ENCODE peak calls at places on chromosome 19, in five cellular contexts. E is choroid plexus epithelial cell, R is cardiac fibroblast, X is nephron progenitor cell, I is GM10248. P is an unnamed sample.

GRCh38 chr19:29645911-29646310 is 19.4 kb upstream of the PLEKHF1 start:
- DNase-seq in E (peak), R (peak), X (no peak), I (no peak), P (no peak)

GRCh38 chr19:1376415-1376805 is 7.3 kb upstream of the NDUFS7 start:
- DNase-seq in E (no peak), R (no peak), X (no peak), I (no peak), P (no peak)

GRCh38 chr19:52102163-52102562 is 6.6 kb upstream of the ZNF841 start:
- DNase-seq in E (no peak), R (peak), X (no peak), I (no peak), P (no peak)

GRCh38 chr19:53612762-53613526 is 18.9 kb upstream of the DPRX start:
- DNase-seq in E (no peak), R (no peak), X (no peak), I (no peak), P (no peak)

GRCh38 chr19:58392945-58393724 is 2.3 kb upstream of the RNF225 start:
- DNase-seq in E (no peak), R (no peak), X (no peak), I (no peak), P (no peak)

GRCh38 chr19:12796146-12797071 is 5.1 kb downstream of the JUNB start:
- DNase-seq in E (peak), R (peak), X (peak), I (peak), P (peak)

GRCh38 chr19:40640744-40641143 is 39.6 kb downstream of the LTBP4 start:
- DNase-seq in E (peak), R (peak), X (no peak), I (no peak), P (no peak)

GRCh38 chr19:7874080-7874856 is at the start of gene PRR36:
- DNase-seq in E (peak), R (no peak), X (peak), I (no peak), P (no peak)

GRCh38 chr19:15268928-15269253 is 36.6 kb upstream of the EPHX3 start:
- DNase-seq in E (no peak), R (no peak), X (no peak), I (no peak), P (no peak)

GRCh38 chr19:37948362-37948761 is 41.4 kb downstream of the SIPA1L3 start:
- DNase-seq in E (no peak), R (no peak), X (no peak), I (no peak), P (no peak)

GRCh38 chr19:33502521-33502920 is 19.1 kb downstream of the PEPD start:
- DNase-seq in E (no peak), R (no peak), X (no peak), I (no peak), P (no peak)

GRCh38 chr19:5052945-5053485 is 84.1 kb downstream of the KDM4B start:
- DNase-seq in E (no peak), R (no peak), X (no peak), I (no peak), P (no peak)
- TF ChIP-seq CTCF in E (no peak), R (no peak), X (no peak), I (no peak), P (no peak)

GRCh38 chr19:17004386-17004785 is 22.2 kb downstream of the CPAMD8 start:
- DNase-seq in E (no peak), R (no peak), X (no peak), I (no peak), P (no peak)

GRCh38 chr19:17002455-17002854 is 24.2 kb downstream of the CPAMD8 start:
- DNase-seq in E (no peak), R (no peak), X (no peak), I (no peak), P (no peak)

GRCh38 chr19:17001603-17002183 is 24.9 kb downstream of the CPAMD8 start:
- DNase-seq in E (no peak), R (no peak), X (no peak), I (no peak), P (no peak)

GRCh38 chr19:17006579-17006978 is 20.0 kb downstream of the CPAMD8 start:
- DNase-seq in E (no peak), R (no peak), X (no peak), I (no peak), P (no peak)

GRCh38 chr19:17005000-17005399 is 21.6 kb downstream of the CPAMD8 start:
- DNase-seq in E (no peak), R (no peak), X (no peak), I (no peak), P (no peak)
- TF ChIP-seq CTCF in E (peak), R (no peak), X (no peak), I (no peak), P (no peak)

GRCh38 chr19:46296722-46297431 is at the start of gene HIF3A:
- DNase-seq in E (peak), R (no peak), X (peak), I (no peak), P (no peak)

GRCh38 chr19:46297700-46298476 is 1.0 kb downstream of the HIF3A start:
- DNase-seq in E (peak), R (peak), X (no peak), I (no peak), P (no peak)

GRCh38 chr19:46299695-46300094 is 2.9 kb downstream of the HIF3A start:
- DNase-seq in E (peak), R (no peak), X (no peak), I (no peak), P (no peak)

GRCh38 chr19:46299004-46299509 is 2.2 kb downstream of the HIF3A start:
- DNase-seq in E (peak), R (peak), X (no peak), I (no peak), P (no peak)

GRCh38 chr19:46298477-46299003 is 1.7 kb downstream of the HIF3A start:
- DNase-seq in E (no peak), R (no peak), X (no peak), I (no peak), P (no peak)
- TF ChIP-seq CTCF in E (no peak), R (no peak), X (no peak), I (no peak), P (no peak)

GRCh38 chr19:43563816-43564215 is 11.5 kb downstream of the XRCC1 start:
- DNase-seq in E (no peak), R (no peak), X (no peak), I (no peak), P (no peak)

GRCh38 chr19:43561144-43561970 is 14.0 kb downstream of the XRCC1 start:
- DNase-seq in E (no peak), R (no peak), X (no peak), I (no peak), P (no peak)

GRCh38 chr19:43562698-43563241 is 12.6 kb downstream of the XRCC1 start:
- DNase-seq in E (peak), R (peak), X (no peak), I (peak), P (peak)

GRCh38 chr19:43562211-43562697 is 13.1 kb downstream of the XRCC1 start:
- DNase-seq in E (no peak), R (no peak), X (no peak), I (no peak), P (peak)

DNA sequence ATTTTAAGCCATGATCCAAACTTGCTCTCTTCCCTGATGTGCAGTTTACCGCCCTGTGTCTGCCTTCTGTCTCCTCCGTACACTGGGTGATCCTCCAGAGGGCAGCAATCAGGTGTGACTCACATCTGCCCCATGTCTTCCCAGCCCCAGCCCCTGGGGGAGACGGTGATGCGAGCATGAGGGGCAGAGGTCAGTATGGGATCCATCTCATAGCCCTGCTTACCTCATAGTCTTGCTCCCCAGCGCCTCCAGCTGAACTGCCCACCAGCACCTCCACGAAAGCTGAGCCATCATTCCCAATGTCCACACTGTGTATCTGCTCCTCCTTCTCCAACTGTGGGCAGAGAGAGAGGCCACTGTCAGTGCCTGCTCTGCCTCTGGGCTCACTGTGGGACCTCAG is 14.6 kb downstream of the XRCC1 start:
- DNase-seq in E (peak), R (peak), X (no peak), I (no peak), P (no peak)
- TF ChIP-seq CTCF in E (peak), R (peak), X (no peak), I (no peak), P (no peak)

GRCh38 chr19:45254044-45254531 is 3.0 kb downstream of the MARK4 start:
- DNase-seq in E (no peak), R (no peak), X (no peak), I (no peak), P (no peak)
- TF ChIP-seq CTCF in E (peak), R (peak), X (no peak), I (no peak), P (no peak)

GRCh38 chr19:49915271-49915670 is 13.7 kb upstream of the ATF5 start:
- DNase-seq in E (no peak), R (no peak), X (no peak), I (no peak), P (no peak)

GRCh38 chr19:49911381-49912145 is 14.9 kb upstream of the IL4I1 start:
- DNase-seq in E (peak), R (peak), X (no peak), I (peak), P (no peak)

GRCh38 chr19:49910179-49910578 is 13.5 kb upstream of the IL4I1 start:
- DNase-seq in E (no peak), R (no peak), X (no peak), I (no peak), P (no peak)

GRCh38 chr19:49913720-49914119 is 15.3 kb upstream of the ATF5 start:
- DNase-seq in E (no peak), R (no peak), X (no peak), I (no peak), P (no peak)

GRCh38 chr19:49912965-49913685 is 15.9 kb upstream of the ATF5 start:
- DNase-seq in E (peak), R (no peak), X (no peak), I (no peak), P (no peak)
- TF ChIP-seq CTCF in E (peak), R (no peak), X (no peak), I (peak), P (no peak)